ENCODE peak calls at places on chromosome 17, in seven cellular contexts. J is SK-N-SH, I is HepG2, N is H1, T is A549, W is transverse colon, O is ovary. Q is an unnamed sample. For H3K4me1, the result is how much of the 10 kb centered on the place peaks cover.

GRCh38 chr17:8322078-8322477 is 12.0 kb downstream of the ARHGEF15 start:
- DNase-seq in J (peak), I (no peak), N (no peak), T (no peak), W (no peak), O (no peak), Q (no peak)

GRCh38 chr17:74881073-74881472 is 8.3 kb upstream of the FDXR start:
- DNase-seq in J (no peak), I (no peak), N (no peak), T (no peak), W (no peak), O (no peak), Q (no peak)

GRCh38 chr17:46822388-46822921 is 4.0 kb upstream of the WNT3 start:
- DNase-seq in J (no peak), I (no peak), N (peak), T (no peak), W (peak), O (no peak), Q (no peak)

GRCh38 chr17:55563363-55563762 is 52.1 kb upstream of the SMIM36 start:
- DNase-seq in J (no peak), I (no peak), N (no peak), T (no peak), W (no peak), O (no peak), Q (no peak)

GRCh38 chr17:38749222-38750043 is 1.3 kb upstream of the PCGF2 start:
- DNase-seq in J (peak), I (peak), N (peak), T (peak), W (peak), O (peak), Q (peak)

GRCh38 chr17:30519166-30519565 is 42.0 kb downstream of the GOSR1 start:
- DNase-seq in J (no peak), I (no peak), N (no peak), T (no peak), W (no peak), O (no peak), Q (no peak)

GRCh38 chr17:73358668-73359067 is 46.9 kb upstream of the CDC42EP4 start:
- DNase-seq in J (no peak), I (no peak), N (no peak), T (no peak), W (no peak), O (no peak), Q (no peak)

GRCh38 chr17:50547736-50548083 is 736 bp downstream of the SPATA20 start:
- DNase-seq in J (no peak), I (no peak), N (no peak), T (peak), W (peak), O (no peak), Q (peak)

GRCh38 chr17:27384261-27384701 is 72.0 kb upstream of the KSR1 start:
- DNase-seq in J (no peak), I (no peak), N (no peak), T (peak), W (peak), O (no peak), Q (peak)

GRCh38 chr17:54626146-54626703 is 274.4 kb upstream of the TOM1L1 start:
- DNase-seq in J (no peak), I (no peak), N (peak), T (no peak), W (no peak), O (no peak), Q (no peak)

GRCh38 chr17:74763565-74764387 is 12.4 kb downstream of the NAT9 start:
- DNase-seq in J (peak), I (peak), N (no peak), T (peak), W (peak), O (no peak), Q (no peak)

GRCh38 chr17:73508931-73509605 is 135.2 kb downstream of the SDK2 start:
- DNase-seq in J (no peak), I (no peak), N (no peak), T (no peak), W (no peak), O (no peak), Q (no peak)

GRCh38 chr17:47324224-47325020 is 667 bp downstream of the EFCAB13 start:
- DNase-seq in J (no peak), I (no peak), N (no peak), T (peak), W (peak), O (peak), Q (peak)

GRCh38 chr17:73944366-73944765 is 259.1 kb upstream of the RPL38 start:
- DNase-seq in J (no peak), I (no peak), N (no peak), T (no peak), W (no peak), O (no peak), Q (no peak)

GRCh38 chr17:8062807-8063483 is 24.1 kb downstream of the ALOX15B start:
- DNase-seq in J (no peak), I (no peak), N (no peak), T (no peak), W (no peak), O (no peak), Q (no peak)

GRCh38 chr17:20008242-20009051 is 712 bp upstream of the SPECC1 start:
- DNase-seq in J (peak), I (no peak), N (no peak), T (peak), W (peak), O (peak), Q (no peak)

GRCh38 chr17:49357516-49357915 is 4.5 kb downstream of the ZNF652 start:
- DNase-seq in J (no peak), I (no peak), N (no peak), T (no peak), W (no peak), O (no peak), Q (no peak)

GRCh38 chr17:31321971-31322370 is 549 bp upstream of the EVI2A start:
- DNase-seq in J (no peak), I (no peak), N (no peak), T (no peak), W (no peak), O (no peak), Q (no peak)

GRCh38 chr17:69326302-69327059 is 452 bp downstream of the ABCA5 start:
- DNase-seq in J (no peak), I (peak), N (no peak), T (peak), W (no peak), O (no peak), Q (peak)

GRCh38 chr17:42880776-42881175 is 19.8 kb upstream of the G6PC1 start:
- DNase-seq in J (no peak), I (no peak), N (no peak), T (no peak), W (no peak), O (no peak), Q (no peak)

GRCh38 chr17:42110301-42111264 is 1.9 kb downstream of the DHX58 start:
- DNase-seq in J (no peak), I (no peak), N (no peak), T (no peak), W (no peak), O (no peak), Q (no peak)

GRCh38 chr17:27294689-27295630 is 1.0 kb downstream of the WSB1 start:
- DNase-seq in J (peak), I (peak), N (no peak), T (peak), W (peak), O (no peak), Q (peak)

GRCh38 chr17:64202683-64203430 is 60.2 kb downstream of the TEX2 start:
- DNase-seq in J (peak), I (peak), N (no peak), T (no peak), W (no peak), O (no peak), Q (no peak)

GRCh38 chr17:46917041-46917440 is 5.9 kb upstream of the GOSR2 start:
- DNase-seq in J (no peak), I (no peak), N (no peak), T (no peak), W (no peak), O (no peak), Q (no peak)

GRCh38 chr17:66398059-66398458 is 95.6 kb downstream of the PRKCA start:
- DNase-seq in J (peak), I (no peak), N (no peak), T (no peak), W (no peak), O (no peak), Q (no peak)

GRCh38 chr17:58702708-58703107 is 10.3 kb downstream of the RAD51C start:
- DNase-seq in J (no peak), I (no peak), N (no peak), T (no peak), W (no peak), O (no peak), Q (no peak)

GRCh38 chr17:50677851-50678375 is 29.8 kb downstream of the ANKRD40 start:
- DNase-seq in J (no peak), I (no peak), N (no peak), T (no peak), W (no peak), O (no peak), Q (no peak)

GRCh38 chr17:31494259-31495048 is 103.0 kb downstream of the RAB11FIP4 start:
- DNase-seq in J (no peak), I (no peak), N (no peak), T (no peak), W (peak), O (no peak), Q (peak)

GRCh38 chr17:39094607-39095308 is 56.7 kb downstream of the PLXDC1 start:
- DNase-seq in J (no peak), I (no peak), N (no peak), T (no peak), W (peak), O (no peak), Q (no peak)

DNA sequence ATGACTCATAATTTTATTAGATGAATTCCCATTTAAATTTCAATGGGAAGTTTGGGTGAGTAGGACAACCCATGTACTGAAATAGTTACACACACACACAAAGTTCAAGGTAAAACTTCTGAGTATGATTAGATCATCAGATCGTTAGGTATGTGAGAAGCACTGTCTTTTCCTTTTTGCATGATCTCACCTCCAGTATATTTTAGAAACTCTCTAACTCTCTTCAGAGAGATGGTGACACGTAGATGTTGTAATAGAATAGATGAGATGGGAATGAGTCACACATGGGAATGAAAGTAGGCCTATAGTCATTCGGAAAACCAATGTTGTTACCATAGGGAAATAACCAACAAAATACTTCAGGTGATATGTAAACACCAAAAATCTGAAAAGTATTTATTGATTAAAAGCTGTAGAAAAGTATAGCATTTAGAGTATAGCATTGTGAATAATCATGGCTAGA is 22.2 kb downstream of the KRT23 start:
- DNase-seq in J (no peak), I (peak), N (no peak), T (peak), W (no peak), O (no peak), Q (no peak)
- TF ChIP-seq EP300 in J (no peak), I (peak), N (no peak), T (peak), W (no peak), O (no peak), Q (no peak)

GRCh38 chr17:62791235-62792121 is 16.6 kb downstream of the MARCHF10 start:
- DNase-seq in J (no peak), I (no peak), N (no peak), T (peak), W (no peak), O (no peak), Q (no peak)

GRCh38 chr17:62793919-62794665 is 14.0 kb downstream of the MARCHF10 start:
- DNase-seq in J (no peak), I (no peak), N (no peak), T (no peak), W (no peak), O (no peak), Q (no peak)

GRCh38 chr17:62794666-62794971 is 13.5 kb downstream of the MARCHF10 start:
- DNase-seq in J (no peak), I (no peak), N (no peak), T (no peak), W (no peak), O (no peak), Q (no peak)

GRCh38 chr17:62790554-62790953 is 17.6 kb downstream of the MARCHF10 start:
- DNase-seq in J (no peak), I (no peak), N (no peak), T (peak), W (no peak), O (no peak), Q (no peak)

DNA sequence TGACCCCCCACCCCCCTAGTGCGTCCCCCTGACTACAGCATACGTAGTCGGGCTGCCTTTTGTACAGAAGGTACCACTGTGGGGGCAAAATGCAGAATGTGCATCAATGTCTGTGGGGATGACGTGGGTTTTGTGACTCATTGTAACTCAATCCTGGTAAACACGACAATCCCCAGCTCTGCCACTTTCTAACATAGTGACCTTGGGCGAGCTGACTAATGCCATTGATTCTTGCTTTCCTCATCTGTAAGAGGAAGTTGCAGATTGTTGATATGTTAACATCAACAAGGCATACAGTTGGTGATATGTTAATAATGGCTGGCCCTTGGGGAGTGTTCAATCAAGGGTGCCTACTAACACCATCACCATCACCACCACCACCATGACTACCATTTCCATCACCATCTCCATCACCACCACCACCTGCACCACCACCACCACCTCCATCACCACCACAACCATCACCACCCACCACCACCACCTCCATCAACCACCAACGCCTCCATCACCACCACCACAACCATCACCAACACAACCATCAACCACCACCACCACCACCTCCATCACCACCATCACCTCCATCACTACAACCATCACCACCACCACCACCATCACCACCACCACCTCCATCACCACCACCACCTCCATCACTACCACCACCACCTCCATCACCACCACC is 15.9 kb downstream of the MARCHF10 start:
- DNase-seq in J (no peak), I (peak), N (no peak), T (peak), W (no peak), O (no peak), Q (no peak)
- H3K4me1 ChIP-seq in J (under half), I (under half), N (under half), T (under half), W (under half), O (under half), Q (under half)

GRCh38 chr17:28404461-28404811 is 1.6 kb downstream of the SLC46A1 start:
- DNase-seq in J (no peak), I (no peak), N (no peak), T (no peak), W (no peak), O (no peak), Q (no peak)

GRCh38 chr17:28406478-28406824 is 439 bp upstream of the SLC46A1 start:
- DNase-seq in J (peak), I (no peak), N (no peak), T (no peak), W (no peak), O (no peak), Q (no peak)

GRCh38 chr17:28404007-28404406 is 2.0 kb downstream of the SLC46A1 start:
- DNase-seq in J (no peak), I (no peak), N (no peak), T (no peak), W (no peak), O (no peak), Q (no peak)

GRCh38 chr17:28405632-28406477 is at the start of gene SLC46A1:
- DNase-seq in J (peak), I (peak), N (peak), T (peak), W (peak), O (peak), Q (peak)

GRCh38 chr17:28404812-28405570 is 1.0 kb downstream of the SLC46A1 start:
- DNase-seq in J (peak), I (peak), N (peak), T (no peak), W (no peak), O (peak), Q (peak)
- H3K27ac ChIP-seq in J (peak), I (peak), N (no peak), T (peak), W (peak), O (no peak), Q (peak)

DNA sequence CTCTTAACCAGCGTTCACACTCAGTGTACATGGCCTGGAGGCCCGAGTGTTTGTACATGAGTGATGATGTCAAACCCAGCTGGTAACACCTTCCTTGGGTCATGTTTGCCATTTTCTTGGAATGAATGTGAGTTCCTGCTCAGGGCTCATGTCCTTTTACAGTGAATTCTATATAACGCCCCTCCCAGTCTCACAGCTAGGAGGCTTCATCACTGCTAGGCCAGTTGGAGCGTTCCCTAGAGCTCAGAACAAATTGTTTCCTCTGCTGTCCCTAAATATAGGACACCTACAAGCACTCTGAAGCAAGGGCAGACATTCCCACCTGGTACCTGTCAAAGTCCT is 5.5 kb downstream of the TIMM22 start:
- DNase-seq in J (no peak), I (no peak), N (no peak), T (no peak), W (no peak), O (no peak), Q (no peak)
- TF ChIP-seq EP300 in J (no peak), I (no peak), N (no peak), T (no peak), W (no peak), O (no peak), Q (no peak)

DNA sequence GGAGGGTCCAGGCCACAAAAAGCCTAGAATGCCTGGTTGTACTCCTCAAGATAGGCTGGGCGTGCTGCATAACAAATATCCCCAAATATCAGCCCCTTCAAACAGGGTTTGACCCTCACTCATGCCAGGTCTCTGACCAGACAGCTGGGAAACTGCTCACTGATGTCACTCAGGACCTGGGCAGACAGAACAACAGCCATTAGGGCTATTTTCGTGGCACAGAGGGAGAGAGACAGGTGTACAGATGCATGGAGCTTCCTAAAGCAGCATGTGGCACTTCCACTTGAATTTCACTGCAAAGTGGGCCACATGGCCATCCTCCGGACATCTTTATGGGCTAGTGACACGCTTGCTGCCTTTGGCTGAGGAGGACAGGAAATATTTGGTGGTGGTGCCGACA is 73.1 kb downstream of the SREBF1 start:
- DNase-seq in J (no peak), I (no peak), N (no peak), T (no peak), W (no peak), O (no peak), Q (no peak)
- H3K4me1 ChIP-seq in J (under half), I (under half), N (under half), T (under half), W (under half), O (under half), Q (half or more)